ENCODE peak calls at places on chromosomes 16 and 17, in five cellular contexts. H is IMR-90, N is neuronal stem cell, M is H9, R is mesenchymal stem cell. U is an unnamed sample.

GRCh38 chr17:41308251-41308917 is 725 bp downstream of the KRTAP16-1 start:
- DNase-seq in N (no peak), M (no peak), H (no peak), R (no peak), U (no peak)

GRCh38 chr17:4542003-4542725 is 13.0 kb downstream of the MYBBP1A start:
- DNase-seq in H (no peak), M (no peak), R (no peak), N (no peak), U (no peak)

GRCh38 chr17:933168-934083 is 46.1 kb downstream of the NXN start:
- DNase-seq in N (no peak), H (peak), M (peak), R (peak), U (peak)

GRCh38 chr16:54846761-54847160 is 83.9 kb upstream of the IRX5 start:
- DNase-seq in N (no peak), M (no peak), R (no peak), H (no peak), U (peak)

GRCh38 chr16:71637398-71637797 is 11.4 kb downstream of the MARVELD3 start:
- DNase-seq in H (peak), M (peak), N (no peak), R (peak), U (peak)

GRCh38 chr17:72030067-72030899 is 90.5 kb upstream of the SOX9 start:
- DNase-seq in N (peak), M (peak), H (peak), R (peak), U (no peak)

GRCh38 chr17:72590382-72590781 is 469.6 kb downstream of the SOX9 start:
- DNase-seq in H (peak), R (peak), M (no peak), N (no peak), U (peak)

GRCh38 chr16:10729649-10730048 is 14.0 kb upstream of the NUBP1 start:
- DNase-seq in N (no peak), M (no peak), R (no peak), H (peak), U (no peak)

GRCh38 chr17:55171634-55172328 is 93.0 kb upstream of the HLF start:
- DNase-seq in N (no peak), H (no peak), M (no peak), R (no peak), U (no peak)

GRCh38 chr16:73717266-73718057 is 579.2 kb upstream of the PSMD7 start:
- DNase-seq in R (no peak), M (no peak), N (no peak), H (no peak), U (no peak)

GRCh38 chr16:86446279-86446678 is 64.0 kb upstream of the FOXF1 start:
- DNase-seq in H (no peak), N (no peak), R (no peak), M (no peak), U (no peak)

GRCh38 chr16:28572659-28573510 is 19.2 kb downstream of the SGF29 start:
- DNase-seq in N (peak), R (peak), H (peak), M (no peak), U (no peak)

GRCh38 chr17:44266402-44267164 is 1.4 kb downstream of the SLC4A1 start:
- DNase-seq in M (no peak), R (no peak), N (no peak), H (no peak), U (no peak)

GRCh38 chr16:68146583-68146982 is 61.4 kb downstream of the NFATC3 start:
- DNase-seq in N (no peak), M (no peak), H (peak), R (peak), U (peak)

GRCh38 chr17:47792979-47793378 is 28.6 kb downstream of the OSBPL7 start:
- DNase-seq in N (no peak), H (no peak), R (no peak), M (no peak), U (no peak)

GRCh38 chr17:29653995-29654714 is 31.4 kb upstream of the CORO6 start:
- DNase-seq in N (no peak), M (no peak), R (no peak), H (no peak), U (no peak)

GRCh38 chr17:47427985-47428384 is 102.9 kb upstream of the NPEPPS start:
- DNase-seq in M (no peak), R (no peak), H (no peak), N (no peak), U (no peak)

GRCh38 chr17:6534846-6535514 is 21.4 kb downstream of the PITPNM3 start:
- DNase-seq in M (peak), N (no peak), H (no peak), R (no peak), U (no peak)

GRCh38 chr17:28211811-28212210 is 107.2 kb upstream of the TMEM97 start:
- DNase-seq in R (no peak), N (no peak), M (no peak), H (no peak), U (no peak)

GRCh38 chr17:80154166-80154565 is 7.2 kb upstream of the EIF4A3 start:
- DNase-seq in N (no peak), R (no peak), H (no peak), M (no peak), U (no peak)

GRCh38 chr17:8402921-8403536 is 5.4 kb upstream of the RNF222 start:
- DNase-seq in R (no peak), H (no peak), M (no peak), N (no peak), U (no peak)

GRCh38 chr17:8409966-8410881 is 12.6 kb upstream of the RNF222 start:
- DNase-seq in R (peak), M (peak), N (peak), H (peak), U (peak)

GRCh38 chr17:8405499-8406016 is 7.9 kb upstream of the RNF222 start:
- DNase-seq in N (no peak), M (no peak), H (no peak), R (no peak), U (no peak)

GRCh38 chr17:8408371-8408770 is 10.7 kb upstream of the RNF222 start:
- DNase-seq in H (no peak), N (no peak), R (no peak), M (peak), U (no peak)

DNA sequence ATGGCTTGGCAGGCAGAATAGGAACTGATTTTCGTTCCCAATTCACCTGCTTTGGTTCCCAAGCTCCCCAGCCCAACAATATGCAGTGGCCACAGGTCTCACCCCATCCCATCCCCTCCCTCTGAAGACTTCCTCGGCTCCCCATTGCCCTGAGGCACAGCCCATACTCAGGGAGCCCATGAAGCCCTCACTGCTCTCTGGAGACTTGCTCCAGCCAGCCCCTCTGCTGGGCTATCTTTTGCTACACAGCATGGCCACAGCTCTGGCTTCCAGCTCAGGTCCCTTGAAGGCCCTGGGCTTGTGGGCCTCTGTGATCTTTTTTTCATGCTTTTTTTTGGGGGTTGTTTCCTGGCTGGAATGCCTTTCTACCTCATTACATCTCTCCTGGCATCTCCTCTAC is 8.5 kb upstream of the RNF222 start:
- DNase-seq in R (no peak), N (no peak), H (no peak), M (no peak), U (no peak)
- H2AFZ ChIP-seq in R (no peak), N (peak), H (no peak), M (no peak), U (no peak)

DNA sequence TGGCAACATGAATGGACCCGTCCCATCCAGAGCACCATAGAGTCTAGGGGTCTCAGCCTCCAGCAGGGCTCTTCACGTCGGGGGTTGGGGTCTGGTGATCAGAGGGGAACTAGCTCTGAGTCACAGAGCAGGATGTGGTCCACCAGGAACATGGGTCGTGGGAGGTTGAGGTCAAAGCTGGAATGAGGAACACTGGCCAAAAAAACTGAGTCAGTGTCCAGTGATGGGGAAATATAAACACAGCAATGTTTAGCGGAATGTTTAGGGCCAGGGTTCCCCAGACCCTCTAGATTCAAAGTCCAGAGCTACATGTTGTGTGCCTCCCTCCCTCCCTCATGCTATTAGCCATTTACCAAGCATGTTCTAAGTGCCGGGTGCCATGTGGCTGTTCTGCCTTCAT is 79.1 kb upstream of the C16orf82 start:
- DNase-seq in M (no peak), N (no peak), H (peak), R (peak), U (no peak)
- H2BK5ac ChIP-seq in M (no peak), N (no peak), H (peak), R (no peak), U (no peak)

GRCh38 chr16:677306-678190 is 2.1 kb downstream of the RHBDL1 start:
- DNase-seq in R (no peak), N (no peak), M (peak), H (no peak), U (no peak)
- H4K8ac ChIP-seq in R (no peak), N (peak), M (no peak), H (no peak), U (no peak)

DNA sequence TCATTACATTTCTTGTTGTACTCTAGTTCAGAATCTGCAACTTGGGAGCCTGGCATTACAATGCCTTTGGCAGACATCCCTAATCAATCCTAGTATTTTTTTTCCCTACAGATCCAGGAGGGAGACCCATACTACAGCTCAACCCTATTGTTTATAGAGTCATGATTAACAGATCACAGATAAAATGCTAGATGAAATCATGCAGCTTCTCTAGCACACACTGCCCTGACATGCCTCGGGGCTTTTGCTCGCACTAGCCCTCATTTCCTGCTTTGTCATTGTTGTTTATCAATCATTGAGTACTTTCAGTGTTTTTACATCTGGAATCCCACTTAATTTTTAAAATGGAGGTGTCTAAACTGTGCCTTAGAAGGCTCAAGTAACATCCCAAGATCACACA is 412.5 kb downstream of the CA10 start:
- DNase-seq in H (no peak), N (no peak), M (no peak), R (no peak), U (peak)
- H2AFZ ChIP-seq in H (no peak), N (no peak), M (no peak), R (no peak), U (no peak)

DNA sequence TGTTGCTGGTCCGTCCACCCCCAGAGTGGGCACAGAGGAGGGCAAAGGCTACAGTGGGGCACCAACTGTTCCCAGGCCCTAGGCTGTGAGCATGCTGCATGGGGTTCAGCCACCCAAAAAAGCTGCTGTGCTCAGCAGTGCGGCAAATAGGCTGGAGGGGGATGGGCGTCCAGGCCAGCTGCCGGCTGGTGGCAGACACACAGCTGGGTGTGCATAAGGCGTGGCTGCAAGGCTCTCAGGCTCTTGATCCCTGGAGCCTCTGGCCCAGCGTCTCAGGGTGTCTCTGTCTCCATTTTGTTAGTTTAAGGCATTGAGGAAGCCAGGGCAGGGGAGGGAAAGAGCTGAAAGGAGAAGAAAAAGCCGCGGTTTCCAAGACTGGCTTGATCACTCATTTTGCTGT is 8.8 kb downstream of the RPL19 start:
- DNase-seq in N (no peak), H (no peak), R (no peak), M (no peak), U (no peak)
- H2BK5ac ChIP-seq in N (no peak), H (no peak), R (no peak), M (no peak), U (no peak)

GRCh38 chr17:19379306-19380075 is 1.2 kb downstream of the MAPK7 start:
- DNase-seq in N (no peak), M (no peak), H (no peak), R (no peak), U (no peak)

GRCh38 chr17:19380551-19381284 is 2.4 kb downstream of the MAPK7 start:
- DNase-seq in N (no peak), H (no peak), R (no peak), M (no peak), U (no peak)

GRCh38 chr17:19376799-19377198 is 1.5 kb upstream of the MAPK7 start:
- DNase-seq in M (no peak), N (no peak), R (no peak), H (no peak), U (peak)

GRCh38 chr17:19377602-19378415 is 489 bp upstream of the MAPK7 start:
- DNase-seq in R (peak), N (peak), M (peak), H (peak), U (peak)

DNA sequence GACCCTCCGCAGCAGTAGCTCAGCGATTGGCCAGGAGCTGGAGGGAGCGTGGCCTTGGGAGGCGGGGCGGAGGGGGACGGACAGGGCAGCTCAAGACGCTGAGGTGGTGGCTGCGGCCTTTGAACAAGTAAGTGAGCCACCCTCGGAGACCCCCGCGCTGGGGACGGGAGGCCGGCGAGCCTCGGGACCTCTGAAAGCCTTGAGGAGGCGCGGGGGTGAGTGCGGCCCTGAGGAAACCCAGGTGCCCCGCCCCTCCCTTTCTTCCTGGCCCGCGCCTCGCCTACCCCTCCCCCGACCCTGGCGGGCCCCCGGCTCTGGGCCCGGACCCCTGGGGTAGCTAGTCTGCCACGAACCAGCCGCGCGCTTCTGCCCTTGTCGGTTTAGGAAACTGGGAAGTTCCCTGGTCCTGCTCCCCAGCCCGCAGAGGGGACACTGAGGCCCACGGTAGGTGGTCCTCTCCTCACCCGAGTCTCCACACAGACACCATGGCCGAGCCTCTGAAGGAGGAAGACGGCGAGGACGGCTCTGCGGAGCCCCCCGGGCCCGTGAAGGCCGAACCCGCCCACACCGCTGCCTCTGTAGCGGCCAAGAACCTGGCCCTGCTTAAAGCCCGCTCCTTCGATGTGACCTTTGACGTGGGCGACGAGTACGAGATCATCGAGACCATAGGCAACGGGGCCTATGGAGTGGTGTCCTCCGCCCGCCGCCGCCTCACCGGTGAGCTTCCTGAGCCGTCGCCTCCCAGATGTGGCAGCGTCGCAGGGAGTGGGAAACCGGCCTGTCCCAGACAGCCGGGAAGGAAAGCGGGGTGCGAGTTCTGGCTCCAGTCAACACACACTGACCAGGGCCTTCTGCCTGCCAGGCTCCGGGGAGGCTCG is at the start of gene MAPK7:
- DNase-seq in R (peak), N (no peak), H (no peak), M (no peak), U (no peak)
- H4K8ac ChIP-seq in R (peak), N (no peak), H (peak), M (no peak), U (peak)

U was measured in trophoblast cell.